ENCODE peak calls at places on chromosomes 4 and X, in seven cellular contexts. One of them, this sample, is unnamed.

GRCh38 chr4:13547563-13548041 is 3.3 kb upstream of the NKX3-2 start:
- DNase-seq in mesendoderm: no peak
- DNase-seq in IMR-90: no peak
- DNase-seq in H1: peak; percentile 76
- DNase-seq in H9: no peak
- DNase-seq in neuronal stem cell: no peak
- DNase-seq in mesenchymal stem cell: peak; percentile 42
- DNase-seq in this sample: no peak

GRCh38 chr4:49036528-49036927 is 50.5 kb downstream of the CWH43 start:
- DNase-seq in mesendoderm: no peak
- DNase-seq in IMR-90: no peak
- DNase-seq in H1: no peak
- DNase-seq in H9: no peak
- DNase-seq in neuronal stem cell: no peak
- DNase-seq in mesenchymal stem cell: no peak
- DNase-seq in this sample: no peak

GRCh38 chrX:53239474-53239873 is 14.5 kb upstream of the KDM5C start:
- DNase-seq in mesendoderm: peak; percentile 61
- DNase-seq in IMR-90: no peak
- DNase-seq in H1: peak; percentile 49
- DNase-seq in H9: peak; percentile 46
- DNase-seq in neuronal stem cell: no peak
- DNase-seq in mesenchymal stem cell: no peak
- DNase-seq in this sample: no peak

GRCh38 chr4:13851541-13851940 is 224.0 kb upstream of the BOD1L1 start:
- DNase-seq in mesendoderm: no peak
- DNase-seq in IMR-90: no peak
- DNase-seq in H1: no peak
- DNase-seq in H9: no peak
- DNase-seq in neuronal stem cell: no peak
- DNase-seq in mesenchymal stem cell: no peak
- DNase-seq in this sample: no peak

GRCh38 chr4:153216546-153216945 is 12.3 kb downstream of the TRIM2 start:
- DNase-seq in mesendoderm: no peak
- DNase-seq in IMR-90: no peak
- DNase-seq in H1: no peak
- DNase-seq in H9: no peak
- DNase-seq in neuronal stem cell: no peak
- DNase-seq in mesenchymal stem cell: no peak
- DNase-seq in this sample: no peak

GRCh38 chr4:165359501-165359900 is 19.3 kb upstream of the CPE start:
- DNase-seq in mesendoderm: no peak
- DNase-seq in IMR-90: no peak
- DNase-seq in H1: no peak
- DNase-seq in H9: no peak
- DNase-seq in neuronal stem cell: no peak
- DNase-seq in mesenchymal stem cell: peak; percentile 64
- DNase-seq in this sample: no peak

GRCh38 chr4:143382539-143382938 is 45.9 kb downstream of the GAB1 start:
- DNase-seq in mesendoderm: no peak
- DNase-seq in IMR-90: peak; percentile 53
- DNase-seq in H1: no peak
- DNase-seq in H9: no peak
- DNase-seq in neuronal stem cell: no peak
- DNase-seq in mesenchymal stem cell: peak; percentile 77
- DNase-seq in this sample: no peak

GRCh38 chrX:153492153-153492454 is 2.7 kb upstream of the BGN start:
- DNase-seq in mesendoderm: no peak
- DNase-seq in IMR-90: no peak
- DNase-seq in H1: no peak
- DNase-seq in H9: no peak
- DNase-seq in neuronal stem cell: no peak
- DNase-seq in mesenchymal stem cell: no peak
- DNase-seq in this sample: no peak

GRCh38 chr4:55458611-55459010 is 62.9 kb downstream of the TMEM165 start:
- DNase-seq in mesendoderm: no peak
- DNase-seq in IMR-90: peak; percentile 41
- DNase-seq in H1: no peak
- DNase-seq in H9: no peak
- DNase-seq in neuronal stem cell: no peak
- DNase-seq in mesenchymal stem cell: no peak
- DNase-seq in this sample: no peak

GRCh38 chr4:61872983-61873382 is 672.9 kb downstream of the ADGRL3 start:
- DNase-seq in mesendoderm: no peak
- DNase-seq in IMR-90: no peak
- DNase-seq in H1: no peak
- DNase-seq in H9: no peak
- DNase-seq in neuronal stem cell: no peak
- DNase-seq in mesenchymal stem cell: no peak
- DNase-seq in this sample: no peak

GRCh38 chrX:6021316-6022091 is 207.2 kb downstream of the NLGN4X start:
- DNase-seq in mesendoderm: peak; percentile 87
- DNase-seq in IMR-90: peak; percentile 0
- DNase-seq in H1: peak; percentile 61
- DNase-seq in H9: peak; percentile 47
- DNase-seq in neuronal stem cell: peak; percentile 29
- DNase-seq in mesenchymal stem cell: peak; percentile 24
- DNase-seq in this sample: peak; percentile 80

GRCh38 chr4:165288639-165289428 is 38.6 kb upstream of the MSMO1 start:
- DNase-seq in mesendoderm: no peak
- DNase-seq in IMR-90: peak; percentile 75
- DNase-seq in H1: no peak
- DNase-seq in H9: no peak
- DNase-seq in neuronal stem cell: no peak
- DNase-seq in mesenchymal stem cell: peak; percentile 64
- DNase-seq in this sample: no peak

GRCh38 chrX:97290199-97290598 is 406.5 kb downstream of the RPA4 start:
- DNase-seq in mesendoderm: peak; percentile 36
- DNase-seq in IMR-90: no peak
- DNase-seq in H1: no peak
- DNase-seq in H9: peak; percentile 33
- DNase-seq in neuronal stem cell: no peak
- DNase-seq in mesenchymal stem cell: no peak
- DNase-seq in this sample: no peak

GRCh38 chr4:10526431-10527222 is 69.4 kb upstream of the ZNF518B start:
- DNase-seq in mesendoderm: peak; percentile 28
- DNase-seq in IMR-90: no peak
- DNase-seq in H1: no peak
- DNase-seq in H9: peak; percentile 40
- DNase-seq in neuronal stem cell: no peak
- DNase-seq in mesenchymal stem cell: no peak
- DNase-seq in this sample: no peak

GRCh38 chrX:33194876-33195433 is 16.4 kb downstream of the DMD start:
- DNase-seq in mesendoderm: peak; percentile 4
- DNase-seq in IMR-90: peak; percentile 33
- DNase-seq in H1: no peak
- DNase-seq in H9: no peak
- DNase-seq in neuronal stem cell: no peak
- DNase-seq in mesenchymal stem cell: peak; percentile 20
- DNase-seq in this sample: no peak

GRCh38 chrX:44101300-44101699 is 128.1 kb upstream of the NDP start:
- DNase-seq in mesendoderm: no peak
- DNase-seq in IMR-90: no peak
- DNase-seq in H1: no peak
- DNase-seq in H9: no peak
- DNase-seq in neuronal stem cell: no peak
- DNase-seq in mesenchymal stem cell: no peak
- DNase-seq in this sample: no peak

GRCh38 chr4:28228575-28228974 is 1367.9 kb downstream of the STIM2 start:
- DNase-seq in mesendoderm: no peak
- DNase-seq in IMR-90: peak; percentile 55
- DNase-seq in H1: no peak
- DNase-seq in H9: no peak
- DNase-seq in neuronal stem cell: no peak
- DNase-seq in mesenchymal stem cell: peak; percentile 52
- DNase-seq in this sample: no peak

GRCh38 chr4:71713611-71714203 is 70.2 kb downstream of the GC start:
- DNase-seq in mesendoderm: peak; percentile 40
- DNase-seq in IMR-90: peak; percentile 77
- DNase-seq in H1: no peak
- DNase-seq in H9: no peak
- DNase-seq in neuronal stem cell: no peak
- DNase-seq in mesenchymal stem cell: peak; percentile 63
- DNase-seq in this sample: no peak

GRCh38 chr4:25484243-25484721 is 107.2 kb downstream of the ANAPC4 start:
- DNase-seq in mesendoderm: peak; percentile 6
- DNase-seq in IMR-90: no peak
- DNase-seq in H1: no peak
- DNase-seq in H9: no peak
- DNase-seq in neuronal stem cell: no peak
- DNase-seq in mesenchymal stem cell: no peak
- DNase-seq in this sample: no peak

DNA sequence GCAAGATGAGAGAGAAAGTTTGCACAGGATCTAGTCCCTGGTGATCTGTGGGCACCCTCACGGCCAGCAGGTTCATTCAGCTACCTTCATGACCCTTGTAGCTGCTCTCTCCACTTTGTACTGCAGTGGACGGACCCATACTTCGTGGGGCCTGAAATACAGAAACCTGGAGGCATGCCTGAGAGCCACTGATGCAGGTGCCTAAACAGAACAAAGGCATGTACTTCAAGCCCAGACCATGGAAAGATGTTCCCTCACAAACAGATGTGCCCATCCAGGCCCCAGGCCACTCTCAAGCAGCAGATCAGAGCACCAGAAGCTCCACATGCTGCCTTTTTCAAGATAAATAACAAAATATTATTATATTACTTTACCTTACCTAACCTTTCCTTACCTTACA is 1629.0 kb downstream of the ARAP2 start:
- DNase-seq in mesendoderm: no peak
- DNase-seq in IMR-90: no peak
- DNase-seq in H1: no peak
- DNase-seq in H9: no peak
- DNase-seq in neuronal stem cell: no peak
- DNase-seq in mesenchymal stem cell: no peak
- DNase-seq in this sample: no peak
- H2BK120ac ChIP-seq in mesendoderm: no peak overlapping the region
- H2BK120ac ChIP-seq in IMR-90: no peak overlapping the region
- H2BK120ac ChIP-seq in H1: no peak overlapping the region
- H2BK120ac ChIP-seq in H9: no peak overlapping the region
- H2BK120ac ChIP-seq in neuronal stem cell: no peak overlapping the region
- H2BK120ac ChIP-seq in mesenchymal stem cell: no peak overlapping the region
- H2BK120ac ChIP-seq in this sample: no peak overlapping the region

GRCh38 chr4:166435449-166435848 is 562.4 kb downstream of the TLL1 start:
- DNase-seq in mesendoderm: no peak
- DNase-seq in IMR-90: peak; percentile 12
- DNase-seq in H1: no peak
- DNase-seq in H9: no peak
- DNase-seq in neuronal stem cell: no peak
- DNase-seq in mesenchymal stem cell: peak; percentile 45
- DNase-seq in this sample: no peak
- H2BK120ac ChIP-seq in mesendoderm: no peak overlapping the region
- H2BK120ac ChIP-seq in IMR-90: no peak overlapping the region
- H2BK120ac ChIP-seq in H1: no peak overlapping the region
- H2BK120ac ChIP-seq in H9: no peak overlapping the region
- H2BK120ac ChIP-seq in neuronal stem cell: no peak overlapping the region
- H2BK120ac ChIP-seq in mesenchymal stem cell: no peak overlapping the region
- H2BK120ac ChIP-seq in this sample: no peak overlapping the region

DNA sequence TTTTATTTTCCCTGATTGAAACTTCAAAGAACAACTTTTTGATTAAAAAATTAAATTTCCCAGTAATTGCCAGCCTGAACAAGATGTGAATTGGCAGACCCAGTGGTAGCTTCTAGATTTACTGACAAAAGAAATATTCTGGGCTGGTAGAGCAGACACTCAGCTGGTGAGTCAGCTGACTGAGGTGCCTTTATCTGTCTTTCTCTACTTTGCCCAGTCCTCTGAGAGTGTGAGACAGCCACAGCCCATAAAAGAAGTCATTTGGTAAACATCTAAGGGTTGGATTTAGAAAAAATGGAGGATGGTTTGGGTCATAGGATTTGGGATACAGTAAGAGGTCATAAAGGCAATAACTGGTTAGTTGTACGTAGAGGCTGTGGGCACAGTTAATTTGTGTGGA is 54.5 kb downstream of the CCSER1 start:
- DNase-seq in mesendoderm: peak; percentile 63
- DNase-seq in IMR-90: no peak
- DNase-seq in H1: no peak
- DNase-seq in H9: no peak
- DNase-seq in neuronal stem cell: no peak
- DNase-seq in mesenchymal stem cell: no peak
- DNase-seq in this sample: peak; percentile 13
- H2BK120ac ChIP-seq in mesendoderm: no peak overlapping the region
- H2BK120ac ChIP-seq in IMR-90: no peak overlapping the region
- H2BK120ac ChIP-seq in H1: no peak overlapping the region
- H2BK120ac ChIP-seq in H9: no peak overlapping the region
- H2BK120ac ChIP-seq in neuronal stem cell: no peak overlapping the region
- H2BK120ac ChIP-seq in mesenchymal stem cell: no peak overlapping the region
- H2BK120ac ChIP-seq in this sample: no peak overlapping the region

GRCh38 chr4:51884055-51884454 is 41.1 kb downstream of the DCUN1D4 start:
- DNase-seq in mesendoderm: peak; percentile 63
- DNase-seq in IMR-90: no peak
- DNase-seq in H1: no peak
- DNase-seq in H9: no peak
- DNase-seq in neuronal stem cell: peak; percentile 23
- DNase-seq in mesenchymal stem cell: no peak
- DNase-seq in this sample: no peak
- H2BK120ac ChIP-seq in mesendoderm: no peak overlapping the region
- H2BK120ac ChIP-seq in IMR-90: no peak overlapping the region
- H2BK120ac ChIP-seq in H1: no peak overlapping the region
- H2BK120ac ChIP-seq in H9: no peak overlapping the region
- H2BK120ac ChIP-seq in neuronal stem cell: no peak overlapping the region
- H2BK120ac ChIP-seq in mesenchymal stem cell: no peak overlapping the region
- H2BK120ac ChIP-seq in this sample: no peak overlapping the region

GRCh38 chr4:177511611-177512010 is 69.4 kb upstream of the AGA start:
- DNase-seq in mesendoderm: peak; percentile 13
- DNase-seq in IMR-90: no peak
- DNase-seq in H1: no peak
- DNase-seq in H9: no peak
- DNase-seq in neuronal stem cell: no peak
- DNase-seq in mesenchymal stem cell: no peak
- DNase-seq in this sample: peak; percentile 86
- H2BK120ac ChIP-seq in mesendoderm: no peak overlapping the region
- H2BK120ac ChIP-seq in IMR-90: no peak overlapping the region
- H2BK120ac ChIP-seq in H1: no peak overlapping the region
- H2BK120ac ChIP-seq in H9: no peak overlapping the region
- H2BK120ac ChIP-seq in neuronal stem cell: no peak overlapping the region
- H2BK120ac ChIP-seq in mesenchymal stem cell: no peak overlapping the region
- H2BK120ac ChIP-seq in this sample: no peak overlapping the region

GRCh38 chr4:12179264-12179616 is 750.5 kb upstream of the HS3ST1 start:
- DNase-seq in mesendoderm: no peak
- DNase-seq in IMR-90: no peak
- DNase-seq in H1: no peak
- DNase-seq in H9: no peak
- DNase-seq in neuronal stem cell: no peak
- DNase-seq in mesenchymal stem cell: no peak
- DNase-seq in this sample: no peak
- H2BK120ac ChIP-seq in mesendoderm: no peak overlapping the region
- H2BK120ac ChIP-seq in IMR-90: no peak overlapping the region
- H2BK120ac ChIP-seq in H1: no peak overlapping the region
- H2BK120ac ChIP-seq in H9: no peak overlapping the region
- H2BK120ac ChIP-seq in neuronal stem cell: no peak overlapping the region
- H2BK120ac ChIP-seq in mesenchymal stem cell: no peak overlapping the region
- H2BK120ac ChIP-seq in this sample: no peak overlapping the region